ENCODE peak calls at places on chromosomes 1 and 21, in four cellular contexts. U, T, Y and M are unnamed samples.
A peak's percentile ranks its signal among the peaks of the same experiment; 100 is the strongest.

GRCh38 chr1:180571060-180571831 is 12.5 kb downstream of the OVAAL start:
- DNase-seq in U (no peak), T (no peak), Y (no peak), M (no peak)

GRCh38 chr21:33261635-33262034 is 4.5 kb upstream of the IL10RB start:
- DNase-seq in T (peak; percentile 23), Y (no peak), U (no peak), M (no peak)

GRCh38 chr21:32387151-32387550 is 5.7 kb downstream of the URB1 start:
- DNase-seq in U (no peak), T (no peak), Y (no peak), M (no peak)

GRCh38 chr1:201905234-201905890 is 16.7 kb downstream of the SHISA4 start:
- DNase-seq in U (no peak), Y (no peak), T (no peak), M (no peak)

GRCh38 chr1:33897092-33897725 is 33.3 kb downstream of the HMGB4 start:
- DNase-seq in U (no peak), T (no peak), Y (no peak), M (no peak)

GRCh38 chr1:211415700-211416099 is 76.3 kb downstream of the RD3 start:
- DNase-seq in Y (no peak), T (no peak), U (no peak), M (no peak)

GRCh38 chr1:199084293-199084692 is 445.5 kb downstream of the PTPRC start:
- DNase-seq in U (no peak), Y (no peak), T (no peak), M (no peak)

GRCh38 chr1:162059721-162060120 is 9.8 kb upstream of the NOS1AP start:
- DNase-seq in T (no peak), Y (no peak), U (no peak), M (no peak)

GRCh38 chr21:38212716-38213115 is 44.1 kb upstream of the KCNJ15 start:
- DNase-seq in U (no peak), T (no peak), Y (no peak), M (no peak)

GRCh38 chr1:182724215-182724614 is 39.8 kb upstream of the RGS8 start:
- DNase-seq in U (no peak), T (no peak), Y (no peak), M (no peak)

GRCh38 chr1:77407738-77408375 is 126.0 kb downstream of the AK5 start:
- DNase-seq in U (no peak), T (no peak), Y (no peak), M (no peak)

GRCh38 chr1:36087233-36088123 is 1.2 kb upstream of the ADPRS start:
- DNase-seq in T (no peak), Y (no peak), U (no peak), M (no peak)

GRCh38 chr1:15258828-15259588 is 12.0 kb downstream of the FHAD1 start:
- DNase-seq in Y (no peak), T (no peak), U (no peak), M (no peak)

GRCh38 chr21:30638686-30639085 is 3.7 kb downstream of the KRTAP20-2 start:
- DNase-seq in T (no peak), Y (no peak), U (no peak), M (no peak)

GRCh38 chr1:177170756-177171535 is at the start of gene BRINP2:
- DNase-seq in Y (peak; percentile 35), U (no peak), T (peak; percentile 15), M (no peak)

DNA sequence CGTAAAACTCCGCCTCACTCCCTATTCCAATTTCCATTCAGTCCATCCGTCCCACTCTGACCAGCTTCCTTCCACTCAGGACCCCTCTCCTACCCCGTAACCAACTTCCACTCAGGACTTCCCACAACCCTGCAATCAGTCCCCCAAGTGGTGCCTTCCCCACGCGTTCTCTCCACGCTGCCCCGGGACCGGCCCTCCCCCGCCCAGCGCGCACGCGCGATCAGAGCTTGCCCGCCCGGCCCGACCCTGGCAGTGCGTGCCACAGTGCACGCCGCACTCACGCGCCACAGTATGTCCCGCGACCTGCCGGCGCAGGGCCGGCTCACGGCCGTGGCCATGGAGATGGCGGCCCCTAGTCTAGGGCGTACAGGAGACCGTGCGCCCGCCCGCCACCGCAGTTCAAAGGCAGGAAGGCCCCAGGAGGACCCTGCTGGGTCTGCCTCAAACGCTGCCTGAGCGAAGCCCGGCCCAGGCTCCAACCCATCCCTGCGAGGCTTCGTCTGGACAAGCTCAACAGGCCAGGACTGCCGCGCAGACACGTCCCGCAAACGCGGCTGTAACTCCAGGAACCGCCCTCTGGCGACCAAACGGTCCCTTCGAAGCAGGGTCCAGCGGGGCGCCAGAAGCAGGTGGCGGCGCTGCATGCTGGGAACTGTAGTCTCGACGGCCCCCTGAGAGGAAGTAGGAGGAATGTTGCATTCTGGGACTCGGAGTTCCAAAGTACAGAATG is at the start of gene NDC1:
- DNase-seq in T (peak; percentile 92), Y (peak; percentile 95), U (peak; percentile 88), M (peak; percentile 85)
- TF ChIP-seq CTCF in T (no peak), Y (no peak), U (no peak), M (no peak)

DNA sequence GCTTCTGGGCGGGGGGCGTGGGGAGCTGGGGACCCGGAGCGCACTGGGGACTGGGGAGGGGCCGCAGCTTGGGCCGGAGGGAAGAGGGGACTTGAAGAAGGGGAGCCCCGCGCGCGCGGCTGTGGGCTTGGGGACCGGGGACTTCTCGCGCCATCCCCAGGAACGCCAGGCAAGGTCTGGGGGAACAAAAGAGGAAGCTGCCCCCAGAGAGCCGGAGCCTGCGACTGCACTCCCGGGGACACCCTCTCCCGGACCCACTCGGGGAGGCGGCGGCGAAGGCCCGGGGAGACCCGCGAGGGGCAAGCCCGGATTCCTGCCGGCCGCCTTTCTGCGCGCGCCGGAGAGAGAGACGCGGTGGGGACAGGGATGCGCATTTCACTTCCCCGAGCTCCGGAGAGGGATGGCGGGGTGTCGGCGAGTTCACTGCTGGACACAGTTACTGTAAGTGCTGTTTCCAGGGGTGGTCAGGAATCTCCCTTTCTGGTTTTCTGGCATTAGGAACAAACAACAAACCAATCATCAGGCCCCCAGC is 732 bp downstream of the ABCG1 start:
- DNase-seq in U (peak; percentile 34), Y (no peak), T (peak; percentile 38), M (peak; percentile 38)
- TF ChIP-seq CTCF in U (no peak), Y (no peak), T (no peak), M (no peak)

GRCh38 chr1:26820784-26821269 is 5.7 kb upstream of the ZDHHC18 start:
- DNase-seq in U (no peak), Y (no peak), T (peak; percentile 25), M (no peak)
- TF ChIP-seq CTCF in U (peak; percentile 57), Y (no peak), T (no peak), M (peak; percentile 60)

GRCh38 chr21:26032263-26032662 is 138.3 kb downstream of the APP start:
- DNase-seq in Y (no peak), U (no peak), T (no peak), M (no peak)
- TF ChIP-seq CTCF in Y (no peak), U (no peak), T (no peak), M (no peak)

GRCh38 chr1:160168016-160168415 is 16.6 kb downstream of the ATP1A4 start:
- DNase-seq in Y (no peak), U (no peak), T (no peak), M (no peak)

GRCh38 chr1:160167056-160167455 is 15.7 kb downstream of the ATP1A4 start:
- DNase-seq in T (no peak), U (no peak), Y (no peak), M (no peak)

GRCh38 chr1:160168609-160169369 is 17.4 kb downstream of the ATP1A4 start:
- DNase-seq in U (no peak), T (no peak), Y (no peak), M (no peak)

GRCh38 chr1:160166459-160166858 is 15.1 kb downstream of the ATP1A4 start:
- DNase-seq in Y (no peak), U (no peak), T (no peak), M (no peak)

DNA sequence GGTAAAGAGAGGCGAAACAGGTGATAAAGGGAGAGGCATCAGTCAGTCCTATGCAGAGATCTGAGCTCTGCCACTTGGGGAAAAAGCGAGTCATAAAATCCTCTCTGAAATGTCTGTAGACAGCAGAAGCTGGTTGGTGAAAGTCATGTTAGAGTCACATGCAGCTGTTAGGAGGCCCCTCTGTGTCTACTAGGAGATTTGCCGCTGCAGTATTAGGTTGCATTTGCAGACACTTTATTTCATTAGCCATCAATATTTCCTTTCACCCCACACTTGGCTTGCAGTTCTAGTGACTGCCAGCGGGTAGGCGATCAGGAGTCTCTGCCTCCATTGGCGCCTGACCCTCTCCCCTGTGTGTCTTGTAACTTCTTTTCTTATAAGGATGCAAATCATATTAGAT is 16.2 kb downstream of the ATP1A4 start:
- DNase-seq in U (no peak), T (no peak), Y (no peak), M (no peak)
- TF ChIP-seq CTCF in U (no peak), T (no peak), Y (no peak), M (no peak)

GRCh38 chr1:29368936-29369932 is 132.9 kb downstream of the PTPRU start:
- DNase-seq in Y (no peak), U (no peak), T (no peak), M (no peak)
- TF ChIP-seq CTCF in Y (no peak), U (no peak), T (no peak), M (no peak)

DNA sequence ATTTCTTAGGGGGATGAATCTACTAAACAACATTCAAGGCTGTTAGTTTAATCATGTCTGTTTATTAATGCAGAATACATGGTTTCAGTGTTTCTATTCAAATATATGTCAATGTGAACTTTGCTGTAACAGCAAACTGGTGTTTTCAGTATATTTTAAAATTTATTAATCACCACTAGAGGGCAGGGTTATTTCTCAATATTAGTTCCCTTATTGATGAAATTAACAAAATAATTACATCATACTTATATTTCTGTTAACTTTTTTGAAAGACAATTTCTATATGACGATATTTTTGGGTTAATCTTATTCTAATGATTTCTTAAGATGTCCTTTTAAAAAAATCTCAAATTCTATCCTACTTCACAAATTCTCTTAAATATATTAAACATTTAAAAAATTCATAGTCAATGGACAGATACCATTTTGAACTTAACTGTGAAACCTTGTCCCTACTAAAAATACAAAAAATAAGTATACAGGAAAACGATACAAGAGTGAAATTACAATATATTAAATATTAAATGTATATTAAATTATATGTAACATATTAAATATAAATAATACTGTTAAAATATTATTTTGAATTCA is 1034.1 kb upstream of the PRMT6 start:
- DNase-seq in Y (no peak), U (no peak), T (no peak), M (no peak)
- TF ChIP-seq CTCF in Y (peak; percentile 42), U (no peak), T (peak; percentile 18), M (no peak)